ENCODE peak calls at places on chromosome 17, in seven cellular contexts. D, U, C, J, L, Z and T are unnamed samples.

GRCh38 chr17:79923974-79924638 is 84.9 kb upstream of the CBX4 start:
- DNase-seq in J (peak; percentile 28), D (no peak), L (peak; percentile 37), U (no peak), C (peak; percentile 23), Z (peak; percentile 67), T (no peak)

GRCh38 chr17:49358638-49359247 is 3.3 kb downstream of the ZNF652 start:
- DNase-seq in Z (no peak), D (no peak), L (no peak), C (no peak), J (no peak), U (no peak), T (peak; percentile 82)

GRCh38 chr17:76868176-76868668 is at the start of gene MGAT5B:
- DNase-seq in D (peak; percentile 98), Z (peak; percentile 53), U (peak; percentile 47), L (peak; percentile 73), C (peak; percentile 81), J (peak; percentile 46), T (peak; percentile 87)

GRCh38 chr17:73650147-73650546 is 5.9 kb upstream of the SDK2 start:
- DNase-seq in L (no peak), J (no peak), D (no peak), U (no peak), Z (no peak), C (peak; percentile 16), T (no peak)

GRCh38 chr17:39196820-39197331 is 593 bp downstream of the CACNB1 start:
- DNase-seq in C (no peak), D (no peak), J (no peak), U (no peak), L (no peak), Z (no peak), T (peak; percentile 90)

GRCh38 chr17:62876063-62876462 is 67.9 kb upstream of the MARCHF10 start:
- DNase-seq in C (no peak), L (no peak), D (no peak), Z (no peak), J (no peak), U (no peak), T (no peak)

GRCh38 chr17:28902819-28903545 is at the start of gene DHRS13:
- DNase-seq in U (peak; percentile 95), C (peak; percentile 88), Z (peak; percentile 91), L (peak; percentile 92), J (peak; percentile 79), D (peak; percentile 95), T (peak; percentile 97)

GRCh38 chr17:38745545-38745944 is 2.6 kb downstream of the PCGF2 start:
- DNase-seq in D (no peak), L (no peak), Z (peak; percentile 29), U (peak; percentile 72), J (no peak), C (no peak), T (no peak)

GRCh38 chr17:45578516-45579455 is 88.3 kb upstream of the PLEKHM1 start:
- DNase-seq in D (no peak), Z (no peak), U (no peak), J (no peak), C (no peak), L (no peak), T (no peak)